ENCODE peak calls at places on chromosomes 12 and 14, in five cellular contexts. One of them, this sample, is unnamed.

GRCh38 chr12:95882080-95882479 is 23.3 kb downstream of the SNRPF start:
- DNase-seq in thoracic aorta: no peak
- DNase-seq in neural progenitor cell: no peak
- DNase-seq in body of pancreas: no peak
- DNase-seq in ovary: no peak
- DNase-seq in this sample: no peak

GRCh38 chr12:104137175-104137901 is 672 bp downstream of the NFYB start:
- DNase-seq in thoracic aorta: no peak
- DNase-seq in neural progenitor cell: peak; percentile 69
- DNase-seq in body of pancreas: peak; percentile 47
- DNase-seq in ovary: peak; percentile 40
- DNase-seq in this sample: peak; percentile 29

GRCh38 chr12:56450241-56450640 is 1.0 kb upstream of the TIMELESS start:
- DNase-seq in thoracic aorta: no peak
- DNase-seq in neural progenitor cell: peak; percentile 33
- DNase-seq in body of pancreas: no peak
- DNase-seq in ovary: no peak
- DNase-seq in this sample: no peak

GRCh38 chr14:77822741-77823140 is 22.8 kb downstream of the ADCK1 start:
- DNase-seq in thoracic aorta: no peak
- DNase-seq in neural progenitor cell: no peak
- DNase-seq in body of pancreas: no peak
- DNase-seq in ovary: no peak
- DNase-seq in this sample: no peak

GRCh38 chr12:6551063-6551461 is 4.8 kb downstream of the IFFO1 start:
- DNase-seq in thoracic aorta: no peak
- DNase-seq in neural progenitor cell: no peak
- DNase-seq in body of pancreas: no peak
- DNase-seq in ovary: no peak
- DNase-seq in this sample: peak; percentile 81

GRCh38 chr14:104370256-104370870 is 209.2 kb upstream of the C14orf180 start:
- DNase-seq in thoracic aorta: no peak
- DNase-seq in neural progenitor cell: peak; percentile 72
- DNase-seq in body of pancreas: no peak
- DNase-seq in ovary: no peak
- DNase-seq in this sample: no peak

GRCh38 chr14:71705460-71705859 is 226.8 kb upstream of the RGS6 start:
- DNase-seq in thoracic aorta: no peak
- DNase-seq in neural progenitor cell: no peak
- DNase-seq in body of pancreas: no peak
- DNase-seq in ovary: no peak
- DNase-seq in this sample: no peak

GRCh38 chr12:65823481-65824313 is 586 bp upstream of the HMGA2 start:
- DNase-seq in thoracic aorta: no peak
- DNase-seq in neural progenitor cell: peak; percentile 84
- DNase-seq in body of pancreas: peak; percentile 38
- DNase-seq in ovary: peak; percentile 16
- DNase-seq in this sample: peak; percentile 65

GRCh38 chr12:62673027-62673815 is 206.6 kb downstream of the MON2 start:
- DNase-seq in thoracic aorta: no peak
- DNase-seq in neural progenitor cell: peak; percentile 84
- DNase-seq in body of pancreas: no peak
- DNase-seq in ovary: no peak
- DNase-seq in this sample: no peak

GRCh38 chr12:120445911-120446909 is at the start of the genes GATC and TRIAP1:
- DNase-seq in thoracic aorta: no peak
- DNase-seq in neural progenitor cell: peak; percentile 93
- DNase-seq in body of pancreas: peak; percentile 85
- DNase-seq in ovary: peak; percentile 73
- DNase-seq in this sample: peak; percentile 73

GRCh38 chr14:23364604-23365352 is at the start of gene EFS:
- DNase-seq in thoracic aorta: no peak
- DNase-seq in neural progenitor cell: peak; percentile 85
- DNase-seq in body of pancreas: no peak
- DNase-seq in ovary: peak; percentile 58
- DNase-seq in this sample: peak; percentile 68

GRCh38 chr14:50766338-50766886 is 64.5 kb downstream of the NIN start:
- DNase-seq in thoracic aorta: no peak
- DNase-seq in neural progenitor cell: no peak
- DNase-seq in body of pancreas: no peak
- DNase-seq in ovary: no peak
- DNase-seq in this sample: no peak

GRCh38 chr12:110312581-110313360 is 31.7 kb downstream of the ATP2A2 start:
- DNase-seq in thoracic aorta: peak; percentile 18
- DNase-seq in neural progenitor cell: no peak
- DNase-seq in body of pancreas: no peak
- DNase-seq in ovary: peak; percentile 19
- DNase-seq in this sample: no peak

GRCh38 chr12:65608319-65608916 is 215.9 kb upstream of the HMGA2 start:
- DNase-seq in thoracic aorta: no peak
- DNase-seq in neural progenitor cell: no peak
- DNase-seq in body of pancreas: no peak
- DNase-seq in ovary: no peak
- DNase-seq in this sample: no peak

GRCh38 chr12:6059221-6059620 is 65.2 kb downstream of the VWF start:
- DNase-seq in thoracic aorta: no peak
- DNase-seq in neural progenitor cell: no peak
- DNase-seq in body of pancreas: no peak
- DNase-seq in ovary: no peak
- DNase-seq in this sample: no peak

GRCh38 chr14:76486251-76486743 is 110.4 kb downstream of the ESRRB start:
- DNase-seq in thoracic aorta: no peak
- DNase-seq in neural progenitor cell: no peak
- DNase-seq in body of pancreas: no peak
- DNase-seq in ovary: no peak
- DNase-seq in this sample: no peak

GRCh38 chr14:104392001-104392395 is 187.6 kb upstream of the C14orf180 start:
- DNase-seq in thoracic aorta: no peak
- DNase-seq in neural progenitor cell: no peak
- DNase-seq in body of pancreas: no peak
- DNase-seq in ovary: no peak
- DNase-seq in this sample: no peak

GRCh38 chr12:129049917-129050316 is 196.6 kb downstream of the GLT1D1 start:
- DNase-seq in thoracic aorta: no peak
- DNase-seq in neural progenitor cell: peak; percentile 89
- DNase-seq in body of pancreas: no peak
- DNase-seq in ovary: no peak
- DNase-seq in this sample: no peak

DNA sequence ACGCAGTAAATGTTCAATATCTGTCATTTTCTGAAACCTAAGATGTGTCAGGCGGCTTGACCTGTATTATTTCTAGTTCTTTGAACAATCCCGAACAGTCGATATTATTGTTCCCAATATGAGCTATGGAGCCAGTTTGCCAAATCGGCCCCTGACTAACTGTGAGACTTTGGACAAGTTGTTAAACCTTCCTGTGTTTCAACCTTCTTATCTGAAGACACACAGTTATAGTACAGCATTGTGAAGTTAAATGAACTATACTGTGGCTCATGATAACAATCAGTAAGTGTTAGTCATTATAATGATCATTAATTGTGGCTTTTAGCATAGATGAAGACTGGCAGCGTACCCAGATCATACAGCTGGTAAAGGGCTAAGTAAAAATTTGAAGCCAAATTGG is 23.4 kb downstream of the DDX47 start:
- DNase-seq in thoracic aorta: no peak
- DNase-seq in neural progenitor cell: no peak
- DNase-seq in body of pancreas: no peak
- DNase-seq in ovary: no peak
- DNase-seq in this sample: no peak
- H3K4me1 ChIP-seq in thoracic aorta: no peaks in the 10 kb centered on the region
- H3K4me1 ChIP-seq in neural progenitor cell: no peaks in the 10 kb centered on the region
- H3K4me1 ChIP-seq in body of pancreas: no peaks in the 10 kb centered on the region
- H3K4me1 ChIP-seq in ovary: peaks cover 3% of the 10 kb centered on the region
- H3K4me1 ChIP-seq in this sample: peaks cover 10% of the 10 kb centered on the region

GRCh38 chr12:52727037-52727436 is 23.7 kb upstream of the KRT77 start:
- DNase-seq in thoracic aorta: no peak
- DNase-seq in neural progenitor cell: no peak
- DNase-seq in body of pancreas: no peak
- DNase-seq in ovary: no peak
- DNase-seq in this sample: no peak
- H3K4me1 ChIP-seq in thoracic aorta: no peaks in the 10 kb centered on the region
- H3K4me1 ChIP-seq in neural progenitor cell: no peaks in the 10 kb centered on the region
- H3K4me1 ChIP-seq in body of pancreas: no peaks in the 10 kb centered on the region
- H3K4me1 ChIP-seq in ovary: no peaks in the 10 kb centered on the region
- H3K4me1 ChIP-seq in this sample: no peaks in the 10 kb centered on the region

DNA sequence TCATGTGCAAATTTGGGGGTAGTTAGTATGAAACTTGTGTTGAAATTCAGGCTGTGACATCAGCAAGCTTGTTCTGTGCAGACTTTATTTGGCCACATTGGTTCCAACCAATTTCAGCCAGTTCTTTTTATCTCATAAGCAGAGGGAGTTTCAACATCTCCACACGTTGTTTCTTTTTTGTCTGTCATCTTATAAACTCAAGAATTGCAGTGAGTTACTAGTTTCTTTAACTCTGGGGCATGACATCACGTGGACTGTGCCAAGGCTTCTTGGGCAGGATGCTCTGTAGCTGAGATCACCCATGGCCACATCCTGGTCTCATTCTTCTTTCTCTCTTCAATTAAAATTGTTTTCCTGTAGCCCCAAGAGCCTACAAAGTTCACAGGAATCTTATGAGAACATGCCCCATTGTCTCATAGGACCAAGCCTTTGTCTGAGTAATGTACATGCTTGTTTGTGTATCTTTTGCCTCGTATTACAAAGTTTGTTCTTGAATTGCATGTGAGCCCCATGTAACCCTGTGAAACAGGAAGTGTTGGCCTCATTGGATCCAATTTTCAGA is 982.0 kb upstream of the TMEM132C start:
- DNase-seq in thoracic aorta: no peak
- DNase-seq in neural progenitor cell: no peak
- DNase-seq in body of pancreas: no peak
- DNase-seq in ovary: no peak
- DNase-seq in this sample: no peak
- H3K4me1 ChIP-seq in thoracic aorta: no peaks in the 10 kb centered on the region
- H3K4me1 ChIP-seq in neural progenitor cell: no peaks in the 10 kb centered on the region
- H3K4me1 ChIP-seq in body of pancreas: no peaks in the 10 kb centered on the region
- H3K4me1 ChIP-seq in ovary: no peaks in the 10 kb centered on the region
- H3K4me1 ChIP-seq in this sample: no peaks in the 10 kb centered on the region

GRCh38 chr12:47802312-47802711 is 17.4 kb downstream of the HDAC7 start:
- DNase-seq in thoracic aorta: no peak
- DNase-seq in neural progenitor cell: peak; percentile 46
- DNase-seq in body of pancreas: no peak
- DNase-seq in ovary: no peak
- DNase-seq in this sample: no peak

GRCh38 chr12:47801904-47802246 is 17.8 kb downstream of the HDAC7 start:
- DNase-seq in thoracic aorta: no peak
- DNase-seq in neural progenitor cell: no peak
- DNase-seq in body of pancreas: no peak
- DNase-seq in ovary: no peak
- DNase-seq in this sample: no peak

GRCh38 chr12:47804177-47804576 is 15.5 kb downstream of the HDAC7 start:
- DNase-seq in thoracic aorta: no peak
- DNase-seq in neural progenitor cell: no peak
- DNase-seq in body of pancreas: no peak
- DNase-seq in ovary: no peak
- DNase-seq in this sample: no peak

GRCh38 chr12:47801170-47801903 is 18.4 kb downstream of the HDAC7 start:
- DNase-seq in thoracic aorta: no peak
- DNase-seq in neural progenitor cell: peak; percentile 33
- DNase-seq in body of pancreas: no peak
- DNase-seq in ovary: no peak
- DNase-seq in this sample: peak; percentile 77

DNA sequence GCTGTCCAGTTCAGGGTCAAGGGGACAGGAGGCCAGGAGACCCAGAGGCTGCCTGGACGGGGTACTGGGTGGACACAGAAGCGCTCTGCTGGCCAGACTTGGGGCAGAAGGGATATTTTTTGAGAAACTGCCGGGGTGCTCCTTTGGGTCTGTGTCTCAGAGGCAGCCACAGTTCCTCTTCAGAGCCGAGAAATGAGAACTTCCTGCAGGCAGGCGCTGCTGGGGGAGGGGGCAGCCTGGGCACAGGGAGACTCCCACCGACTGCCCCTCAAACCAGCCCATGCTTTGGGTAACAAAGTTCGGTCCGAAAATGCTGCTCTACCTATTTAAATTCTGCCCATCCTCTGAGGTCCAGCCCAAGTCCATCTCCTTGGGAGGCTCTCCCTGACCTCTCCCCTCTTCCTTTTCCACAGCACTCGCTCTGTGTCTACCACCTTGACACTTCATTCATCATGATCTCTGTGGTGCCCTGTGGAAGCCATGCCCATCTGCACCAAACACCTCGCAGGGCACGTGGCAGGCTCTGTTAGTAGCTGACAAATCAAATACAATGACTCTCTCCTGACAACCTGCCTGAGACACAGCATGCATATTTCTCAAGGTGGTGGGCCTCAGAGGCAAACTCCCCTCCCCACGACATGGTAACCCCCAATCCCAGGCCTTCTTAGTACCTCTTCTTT is 16.4 kb downstream of the HDAC7 start:
- DNase-seq in thoracic aorta: no peak
- DNase-seq in neural progenitor cell: no peak
- DNase-seq in body of pancreas: no peak
- DNase-seq in ovary: no peak
- DNase-seq in this sample: no peak
- H3K4me1 ChIP-seq in thoracic aorta: peaks cover 80% of the 10 kb centered on the region
- H3K4me1 ChIP-seq in neural progenitor cell: peaks cover 40% of the 10 kb centered on the region
- H3K4me1 ChIP-seq in body of pancreas: peaks cover 84% of the 10 kb centered on the region
- H3K4me1 ChIP-seq in ovary: peaks cover 39% of the 10 kb centered on the region
- H3K4me1 ChIP-seq in this sample: no peaks in the 10 kb centered on the region

GRCh38 chr14:31945701-31946100 is 131.4 kb upstream of the ARHGAP5 start:
- DNase-seq in thoracic aorta: no peak
- DNase-seq in neural progenitor cell: no peak
- DNase-seq in body of pancreas: no peak
- DNase-seq in ovary: no peak
- DNase-seq in this sample: no peak
- H3K4me1 ChIP-seq in thoracic aorta: no peaks in the 10 kb centered on the region
- H3K4me1 ChIP-seq in neural progenitor cell: peaks cover 7% of the 10 kb centered on the region
- H3K4me1 ChIP-seq in body of pancreas: no peaks in the 10 kb centered on the region
- H3K4me1 ChIP-seq in ovary: no peaks in the 10 kb centered on the region
- H3K4me1 ChIP-seq in this sample: no peaks in the 10 kb centered on the region

DNA sequence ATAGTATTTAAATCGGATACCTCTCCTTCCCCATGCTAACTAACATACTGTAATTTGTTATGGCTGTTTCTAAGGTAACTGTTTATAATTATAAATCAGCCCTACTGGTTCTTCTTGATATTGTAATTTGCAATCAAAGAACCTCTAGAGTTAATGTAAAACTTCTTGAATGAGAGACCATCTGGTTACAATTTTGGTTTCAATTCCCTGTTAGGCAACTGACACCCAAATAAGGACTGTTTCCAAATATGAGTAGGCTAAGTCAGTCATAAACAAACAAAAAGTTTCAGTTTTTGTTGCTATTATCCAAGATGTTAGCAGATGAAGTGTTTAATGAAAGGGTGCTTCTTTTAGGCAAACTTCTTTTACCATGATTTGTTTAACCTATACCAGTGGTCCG is 120.2 kb upstream of the DNM1L start:
- DNase-seq in thoracic aorta: no peak
- DNase-seq in neural progenitor cell: no peak
- DNase-seq in body of pancreas: no peak
- DNase-seq in ovary: no peak
- DNase-seq in this sample: no peak
- H3K4me1 ChIP-seq in thoracic aorta: peaks cover 5% of the 10 kb centered on the region
- H3K4me1 ChIP-seq in neural progenitor cell: peaks cover 31% of the 10 kb centered on the region
- H3K4me1 ChIP-seq in body of pancreas: peaks cover 15% of the 10 kb centered on the region
- H3K4me1 ChIP-seq in ovary: peaks cover 19% of the 10 kb centered on the region
- H3K4me1 ChIP-seq in this sample: no peaks in the 10 kb centered on the region

This sample was measured in tibial artery.